ENCODE peak calls at places on chromosome 1, in five cellular contexts. T is prostate gland; Q is NCI-H1694; J is RPMI7951; H is effector memory CD4-positive, alpha-beta T cell. L is an unnamed sample.
A peak's percentile ranks its signal among the peaks of the same experiment; 100 is the strongest.

GRCh38 chr1:44047131-44047530 is 15.9 kb upstream of the SLC6A9 start:
- DNase-seq in Q (no peak), J (no peak), T (no peak), H (no peak), L (no peak)

GRCh38 chr1:9877962-9878361 is 32.1 kb downstream of the CTNNBIP1 start:
- DNase-seq in J (no peak), H (no peak), Q (no peak), T (no peak), L (no peak)

GRCh38 chr1:27416387-27417111 is 24.1 kb downstream of the GPR3 start:
- DNase-seq in J (peak; percentile 76), Q (peak; percentile 30), H (no peak), T (no peak), L (peak; percentile 23)

GRCh38 chr1:67135354-67135753 is 584 bp upstream of the C1orf141 start:
- DNase-seq in T (no peak), J (peak; percentile 7), H (no peak), Q (no peak), L (no peak)

GRCh38 chr1:39106949-39107740 is 81.0 kb downstream of the NDUFS5 start:
- DNase-seq in J (peak; percentile 30), Q (no peak), T (no peak), H (no peak), L (no peak)

GRCh38 chr1:5890346-5891106 is 101.7 kb downstream of the NPHP4 start:
- DNase-seq in J (no peak), H (no peak), T (no peak), Q (no peak), L (no peak)

GRCh38 chr1:239164451-239165180 is 221.8 kb upstream of the CHRM3 start:
- DNase-seq in T (no peak), Q (no peak), J (no peak), H (no peak), L (no peak)

GRCh38 chr1:207909687-207910086 is 1.2 kb downstream of the CD34 start:
- DNase-seq in T (no peak), J (no peak), H (no peak), Q (no peak), L (no peak)

GRCh38 chr1:157773723-157774350 is 3.1 kb downstream of the FCRL2 start:
- DNase-seq in T (no peak), H (no peak), J (no peak), Q (no peak), L (no peak)

GRCh38 chr1:60664079-60664478 is 418.3 kb upstream of the NFIA start:
- DNase-seq in J (no peak), Q (no peak), T (no peak), H (no peak), L (no peak)

GRCh38 chr1:17199267-17200044 is 5.5 kb upstream of the PADI1 start:
- DNase-seq in J (no peak), T (no peak), H (no peak), Q (no peak), L (no peak)

GRCh38 chr1:183227963-183228649 is 42.0 kb downstream of the LAMC2 start:
- DNase-seq in T (no peak), J (peak; percentile 50), Q (peak; percentile 42), H (no peak), L (peak; percentile 47)

GRCh38 chr1:55893155-55893554 is 678.0 kb upstream of the USP24 start:
- DNase-seq in Q (peak; percentile 54), H (no peak), T (no peak), J (peak; percentile 70), L (no peak)

GRCh38 chr1:52756020-52756419 is 29.8 kb downstream of the ZYG11B start:
- DNase-seq in J (no peak), Q (no peak), T (no peak), H (no peak), L (no peak)

GRCh38 chr1:21084111-21084510 is 92.6 kb downstream of the EIF4G3 start:
- DNase-seq in H (no peak), Q (no peak), T (no peak), J (peak; percentile 11), L (no peak)

GRCh38 chr1:19398309-19398760 is 86.2 kb downstream of the SLC66A1 start:
- DNase-seq in J (peak; percentile 99), Q (no peak), H (no peak), T (no peak), L (no peak)

GRCh38 chr1:202150187-202150586 is 5.7 kb upstream of the ARL8A start:
- DNase-seq in T (no peak), H (no peak), J (no peak), Q (no peak), L (no peak)

GRCh38 chr1:201212461-201213055 is 21.9 kb downstream of the IGFN1 start:
- DNase-seq in T (no peak), J (no peak), H (no peak), Q (no peak), L (no peak)

GRCh38 chr1:108036796-108037545 is 72.0 kb upstream of the VAV3 start:
- DNase-seq in H (no peak), Q (no peak), J (peak; percentile 27), T (no peak), L (no peak)

GRCh38 chr1:161531986-161532875 is 7.9 kb downstream of the HSPA6 start:
- DNase-seq in J (peak; percentile 33), Q (no peak), H (no peak), T (no peak), L (no peak)

GRCh38 chr1:8873506-8874229 is 4.8 kb downstream of the ENO1 start:
- DNase-seq in Q (no peak), H (peak; percentile 45), J (peak; percentile 100), T (peak; percentile 80), L (peak; percentile 86)

GRCh38 chr1:51535006-51535592 is 16.0 kb upstream of the EPS15 start:
- DNase-seq in J (peak; percentile 70), H (no peak), Q (peak; percentile 73), T (peak; percentile 36), L (peak; percentile 8)

GRCh38 chr1:192474080-192474683 is 101.4 kb upstream of the RGS1 start:
- DNase-seq in T (no peak), Q (peak; percentile 42), H (no peak), J (peak; percentile 31), L (peak; percentile 29)

GRCh38 chr1:119286587-119287181 is 81.9 kb upstream of the HAO2 start:
- DNase-seq in H (no peak), T (peak; percentile 28), J (peak; percentile 39), Q (peak; percentile 19), L (peak; percentile 76)

L was measured in NCI-H446.